ENCODE peak calls at places on chromosomes 13 and 19, in eight cellular contexts. Q is mucosa of descending colon, I is PC-3, P is breast epithelium, T is suprapubic skin, F is heart left ventricle, Z is Peyer's patch, C is esophagus squamous epithelium. H is an unnamed sample.
A peak's percentile ranks its signal among the peaks of the same experiment; 100 is the strongest.

GRCh38 chr19:10884273-10884672 is 12.9 kb downstream of the CARM1 start:
- DNase-seq in Z (no peak), I (peak; percentile 65), F (no peak), Q (no peak), C (no peak), T (no peak), P (no peak), H (no peak)

GRCh38 chr19:10219678-10220077 is 11.5 kb downstream of the S1PR2 start:
- DNase-seq in I (peak; percentile 74), F (no peak), T (no peak), Z (no peak), P (no peak), Q (peak; percentile 25), C (no peak), H (peak; percentile 55)

GRCh38 chr13:36758345-36758744 is 60.7 kb upstream of the RFXAP start:
- DNase-seq in P (no peak), T (no peak), Z (no peak), I (no peak), F (no peak), C (no peak), Q (peak; percentile 17), H (no peak)

GRCh38 chr19:34316741-34317241 is 48.2 kb upstream of the GPI start:
- DNase-seq in Q (no peak), I (peak; percentile 17), Z (peak; percentile 65), F (no peak), C (no peak), T (no peak), P (no peak), H (no peak)

GRCh38 chr19:51327066-51327985 is 14.6 kb downstream of the VSIG10L start:
- DNase-seq in Z (peak; percentile 57), I (peak; percentile 58), C (no peak), F (peak; percentile 63), Q (peak; percentile 45), T (no peak), P (peak; percentile 50), H (peak; percentile 70)

GRCh38 chr19:17234911-17235617 is 9.0 kb downstream of the OCEL1 start:
- DNase-seq in Z (peak; percentile 87), T (no peak), Q (peak; percentile 84), F (peak; percentile 43), P (no peak), C (no peak), I (peak; percentile 46), H (peak; percentile 73)

GRCh38 chr13:33262069-33262487 is 23.5 kb downstream of the STARD13 start:
- DNase-seq in I (peak; percentile 92), Z (peak; percentile 79), P (no peak), Q (no peak), F (no peak), C (no peak), T (no peak), H (no peak)

GRCh38 chr13:26386026-26386425 is 132.1 kb downstream of the CDK8 start:
- DNase-seq in I (peak; percentile 57), Z (no peak), C (no peak), P (no peak), Q (no peak), F (no peak), T (no peak), H (no peak)

GRCh38 chr19:6076675-6077463 is 33.4 kb downstream of the RFX2 start:
- DNase-seq in Z (peak; percentile 44), C (no peak), F (no peak), T (peak; percentile 84), I (peak; percentile 82), Q (no peak), P (no peak), H (no peak)

GRCh38 chr19:7665076-7665475 is 3.8 kb upstream of the RETN start:
- DNase-seq in T (no peak), C (no peak), P (no peak), I (no peak), Z (no peak), F (no peak), Q (no peak), H (no peak)

GRCh38 chr19:16118489-16119033 is 6.9 kb downstream of the RAB8A start:
- DNase-seq in T (no peak), Z (peak; percentile 89), F (peak; percentile 48), Q (peak; percentile 40), I (no peak), P (no peak), C (peak; percentile 35), H (no peak)

GRCh38 chr13:41547253-41548000 is 90.1 kb downstream of the RGCC start:
- DNase-seq in Z (no peak), F (peak; percentile 62), I (no peak), P (no peak), C (no peak), Q (no peak), T (no peak), H (no peak)

GRCh38 chr13:47459512-47459911 is 541.6 kb downstream of the SUCLA2 start:
- DNase-seq in Q (no peak), I (peak; percentile 42), T (no peak), P (no peak), C (no peak), Z (no peak), F (no peak), H (no peak)

GRCh38 chr13:52845766-52846566 is 2.5 kb downstream of the PCDH8 start:
- DNase-seq in C (no peak), T (no peak), P (no peak), Z (peak; percentile 54), F (no peak), Q (peak; percentile 47), I (no peak), H (peak; percentile 49)

GRCh38 chr19:1470864-1471513 is 8.0 kb downstream of the C19orf25 start:
- DNase-seq in C (no peak), T (no peak), Q (peak; percentile 38), Z (no peak), I (peak; percentile 54), F (no peak), P (no peak), H (no peak)

GRCh38 chr19:1468274-1469199 is 10.5 kb downstream of the C19orf25 start:
- DNase-seq in P (no peak), F (no peak), I (peak; percentile 32), C (no peak), T (no peak), Q (peak; percentile 38), Z (no peak), H (no peak)

GRCh38 chr19:1467512-1468273 is 11.3 kb downstream of the C19orf25 start:
- DNase-seq in T (no peak), Z (no peak), P (no peak), I (no peak), F (no peak), Q (no peak), C (no peak), H (no peak)

GRCh38 chr19:1469936-1470863 is 8.8 kb downstream of the C19orf25 start:
- DNase-seq in P (no peak), F (peak; percentile 64), Z (peak; percentile 84), C (no peak), T (no peak), I (peak; percentile 61), Q (peak; percentile 73), H (peak; percentile 73)

GRCh38 chr19:1469200-1469935 is 9.6 kb downstream of the C19orf25 start:
- DNase-seq in T (no peak), Z (no peak), I (peak; percentile 45), F (no peak), P (no peak), C (no peak), Q (no peak), H (no peak)
- H3K4me1 ChIP-seq in T (peaks cover 81% of the 10 kb centered on the region), Z (peaks cover 44% of the 10 kb centered on the region), I (peaks cover 18% of the 10 kb centered on the region), F (peaks cover 88% of the 10 kb centered on the region), P (peaks cover 34% of the 10 kb centered on the region), C (peaks cover 83% of the 10 kb centered on the region), Q (peaks cover 54% of the 10 kb centered on the region), H (peaks cover 56% of the 10 kb centered on the region)

DNA sequence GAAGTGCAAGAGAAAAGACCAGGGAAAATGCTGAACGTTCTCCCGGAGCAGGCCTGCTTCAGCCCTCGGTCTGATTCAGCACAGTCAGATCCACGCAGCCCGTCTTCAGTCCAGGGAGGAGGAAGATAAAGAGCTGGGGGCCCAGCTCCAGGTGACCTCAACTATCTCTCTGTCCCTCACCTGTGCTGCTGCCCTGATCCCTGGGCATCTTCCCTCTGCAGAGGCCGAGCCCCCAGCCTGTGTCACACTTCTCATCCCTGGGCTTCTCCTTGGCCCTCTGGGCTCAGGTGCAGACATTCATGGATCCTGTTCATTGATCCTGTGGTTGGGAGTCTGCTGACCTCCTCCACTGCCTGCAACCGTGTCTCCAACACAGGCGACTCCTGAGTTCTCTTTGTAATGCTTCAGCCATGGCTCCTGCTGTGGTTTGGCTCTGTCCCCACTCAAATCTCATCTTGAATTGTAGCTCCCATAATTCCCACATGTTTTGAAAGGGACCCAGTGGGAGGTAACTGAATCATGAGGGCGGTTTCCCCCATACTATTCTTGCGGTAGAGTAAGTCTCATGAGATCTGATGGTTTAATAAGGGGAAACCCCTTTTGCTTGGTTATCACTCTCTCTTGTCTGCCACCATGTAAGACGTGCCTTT is 27.9 kb downstream of the COL4A2 start:
- DNase-seq in F (no peak), P (peak; percentile 28), C (no peak), I (no peak), T (no peak), Z (no peak), Q (no peak), H (no peak)
- H3K4me1 ChIP-seq in F (peaks cover 73% of the 10 kb centered on the region), P (peaks cover 10% of the 10 kb centered on the region), C (peaks cover 59% of the 10 kb centered on the region), I (no peaks in the 10 kb centered on the region), T (peaks cover 18% of the 10 kb centered on the region), Z (no peaks in the 10 kb centered on the region), Q (peaks cover 5% of the 10 kb centered on the region), H (no peaks in the 10 kb centered on the region)

GRCh38 chr13:79986890-79987289 is 354.0 kb downstream of the SPRY2 start:
- DNase-seq in I (peak; percentile 35), C (no peak), P (no peak), T (no peak), F (no peak), Q (no peak), Z (no peak), H (no peak)

GRCh38 chr13:79987761-79988160 is 353.2 kb downstream of the SPRY2 start:
- DNase-seq in I (peak; percentile 10), T (no peak), Q (no peak), C (no peak), F (no peak), Z (no peak), P (no peak), H (no peak)

GRCh38 chr13:79988573-79988972 is 352.4 kb downstream of the SPRY2 start:
- DNase-seq in T (no peak), P (no peak), Z (peak; percentile 74), Q (peak; percentile 42), C (no peak), F (no peak), I (peak; percentile 69), H (no peak)

GRCh38 chr13:79989251-79989661 is 351.7 kb downstream of the SPRY2 start:
- DNase-seq in T (no peak), I (peak; percentile 89), F (no peak), Q (peak; percentile 20), Z (no peak), P (no peak), C (no peak), H (no peak)

DNA sequence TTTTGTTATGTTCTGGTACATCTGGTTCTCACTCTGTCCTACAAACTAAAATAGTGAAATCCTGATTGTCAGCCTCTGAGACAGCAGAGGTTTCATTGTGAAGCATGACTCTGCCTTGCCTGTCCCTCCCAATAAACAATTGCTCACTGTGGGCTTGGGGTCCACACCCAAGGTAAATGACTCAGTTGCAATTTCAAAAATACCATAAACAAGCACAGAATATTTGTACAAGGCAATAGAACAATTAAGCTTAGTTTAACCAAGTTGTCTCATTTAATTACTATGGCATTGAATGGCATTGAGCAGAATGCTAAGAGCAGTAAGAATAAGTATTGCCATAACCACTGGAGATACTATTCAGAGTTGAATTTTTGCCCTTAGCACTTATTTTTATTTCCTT is 353.6 kb downstream of the SPRY2 start:
- DNase-seq in Z (no peak), I (peak; percentile 69), C (no peak), F (no peak), P (no peak), Q (no peak), T (no peak), H (no peak)
- H3K4me1 ChIP-seq in Z (no peaks in the 10 kb centered on the region), I (peaks cover 43% of the 10 kb centered on the region), C (peaks cover 14% of the 10 kb centered on the region), F (no peaks in the 10 kb centered on the region), P (no peaks in the 10 kb centered on the region), Q (no peaks in the 10 kb centered on the region), T (peaks cover 5% of the 10 kb centered on the region), H (no peaks in the 10 kb centered on the region)

GRCh38 chr13:106373304-106373988 is 162.0 kb downstream of the EFNB2 start:
- DNase-seq in T (no peak), P (no peak), I (no peak), C (no peak), Z (no peak), Q (no peak), F (no peak), H (no peak)
- H3K4me1 ChIP-seq in T (peaks cover 3% of the 10 kb centered on the region), P (no peaks in the 10 kb centered on the region), I (peaks cover 16% of the 10 kb centered on the region), C (peaks cover 15% of the 10 kb centered on the region), Z (no peaks in the 10 kb centered on the region), Q (no peaks in the 10 kb centered on the region), F (no peaks in the 10 kb centered on the region), H (no peaks in the 10 kb centered on the region)

H was measured in CD4-positive, CD25-positive, alpha-beta regulatory T cell.